ENCODE peak calls at places on chromosome 10, in six cellular contexts. H is kidney epithelial cell, R is WERI-Rb-1, X is left lung, B is transverse colon, K is tibial artery. N is an unnamed sample. For H3K36me3, the result is how much of the 10 kb centered on the place peaks cover.

GRCh38 chr10:13882112-13882711 is 295.4 kb downstream of the PRPF18 start:
- DNase-seq in H (peak), R (no peak), X (no peak), B (no peak), K (peak), N (peak)

GRCh38 chr10:89153971-89154370 is 53.1 kb downstream of the CH25H start:
- DNase-seq in H (no peak), R (no peak), X (no peak), B (no peak), K (no peak), N (no peak)

GRCh38 chr10:101829561-101830315 is 11.5 kb upstream of the OGA start:
- DNase-seq in H (no peak), R (no peak), X (peak), B (peak), K (no peak), N (peak)

GRCh38 chr10:130990536-130990935 is 321.0 kb downstream of the TCERG1L start:
- DNase-seq in H (no peak), R (no peak), X (no peak), B (no peak), K (no peak), N (no peak)

GRCh38 chr10:122142652-122143237 is 128.4 kb upstream of the BTBD16 start:
- DNase-seq in H (no peak), R (peak), X (no peak), B (no peak), K (no peak), N (no peak)

GRCh38 chr10:80708808-80709207 is 171.1 kb downstream of the SH2D4B start:
- DNase-seq in H (no peak), R (no peak), X (no peak), B (no peak), K (no peak), N (no peak)

GRCh38 chr10:103145860-103146466 is 47.1 kb downstream of the NT5C2 start:
- DNase-seq in H (no peak), R (no peak), X (no peak), B (peak), K (peak), N (no peak)

GRCh38 chr10:109852004-109852717 is 71.2 kb downstream of the XPNPEP1 start:
- DNase-seq in H (peak), R (peak), X (peak), B (peak), K (peak), N (peak)

GRCh38 chr10:13784067-13784466 is 197.3 kb downstream of the PRPF18 start:
- DNase-seq in H (no peak), R (no peak), X (no peak), B (no peak), K (no peak), N (no peak)

GRCh38 chr10:21517134-21517982 is 8.1 kb downstream of the SKIDA1 start:
- DNase-seq in H (no peak), R (no peak), X (peak), B (no peak), K (peak), N (peak)

GRCh38 chr10:57579926-57580325 is 687.8 kb downstream of the IPMK start:
- DNase-seq in H (peak), R (peak), X (no peak), B (no peak), K (no peak), N (no peak)

GRCh38 chr10:95841711-95842498 is 65.9 kb upstream of the CC2D2B start:
- DNase-seq in H (peak), R (peak), X (no peak), B (peak), K (no peak), N (no peak)

GRCh38 chr10:22252286-22252800 is 34.5 kb upstream of the EBLN1 start:
- DNase-seq in H (no peak), R (peak), X (peak), B (peak), K (peak), N (peak)

GRCh38 chr10:29132821-29133156 is 156.1 kb upstream of the LYZL1 start:
- DNase-seq in H (no peak), R (no peak), X (no peak), B (no peak), K (no peak), N (no peak)

GRCh38 chr10:70722820-70723424 is 50.6 kb downstream of the ADAMTS14 start:
- DNase-seq in H (peak), R (no peak), X (no peak), B (no peak), K (no peak), N (no peak)

GRCh38 chr10:49594594-49594993 is 15.5 kb upstream of the SLC18A3 start:
- DNase-seq in H (no peak), R (peak), X (no peak), B (peak), K (no peak), N (no peak)

GRCh38 chr10:132239126-132240031 is 52.6 kb downstream of the DPYSL4 start:
- DNase-seq in H (no peak), R (no peak), X (peak), B (no peak), K (no peak), N (no peak)
- TF ChIP-seq CTCF in H (no peak), R (peak), X (no peak), B (no peak), K (no peak), N (no peak)

GRCh38 chr10:69005704-69006103 is 17.1 kb downstream of the KIFBP start:
- DNase-seq in H (no peak), R (no peak), X (no peak), B (no peak), K (no peak), N (no peak)
- H3K36me3 ChIP-seq in H (under half), R (half or more), X (under half), B (under half), K (under half), N (half or more)

GRCh38 chr10:3620818-3621217 is 164.2 kb downstream of the KLF6 start:
- DNase-seq in H (no peak), R (no peak), X (no peak), B (no peak), K (no peak), N (no peak)

GRCh38 chr10:3623746-3624145 is 161.3 kb downstream of the KLF6 start:
- DNase-seq in H (no peak), R (no peak), X (no peak), B (no peak), K (no peak), N (no peak)

GRCh38 chr10:3622845-3623621 is 162.0 kb downstream of the KLF6 start:
- DNase-seq in H (no peak), R (no peak), X (no peak), B (no peak), K (no peak), N (no peak)

GRCh38 chr10:3624367-3624766 is 160.6 kb downstream of the KLF6 start:
- DNase-seq in H (no peak), R (no peak), X (no peak), B (no peak), K (peak), N (no peak)

GRCh38 chr10:3622427-3622826 is 162.6 kb downstream of the KLF6 start:
- DNase-seq in H (no peak), R (no peak), X (no peak), B (no peak), K (no peak), N (no peak)
- TF ChIP-seq CTCF in H (no peak), R (no peak), X (no peak), B (no peak), K (no peak), N (no peak)

GRCh38 chr10:79182763-79183467 is 114.1 kb downstream of the ZMIZ1 start:
- DNase-seq in H (no peak), R (no peak), X (peak), B (no peak), K (no peak), N (no peak)
- H3K36me3 ChIP-seq in H (under half), R (under half), X (under half), B (under half), K (under half), N (under half)

GRCh38 chr10:3785251-3785848 is 341 bp upstream of the KLF6 start:
- DNase-seq in H (no peak), R (peak), X (peak), B (peak), K (peak), N (peak)
- TF ChIP-seq CTCF in H (no peak), R (no peak), X (no peak), B (no peak), K (no peak), N (no peak)

GRCh38 chr10:133277993-133278576 is 1.4 kb upstream of the ADAM8 start:
- DNase-seq in H (no peak), R (no peak), X (no peak), B (no peak), K (no peak), N (no peak)
- H3K36me3 ChIP-seq in H (under half), R (under half), X (half or more), B (under half), K (under half), N (under half)